ENCODE peak calls at places on chromosomes 12 and 14, in eight cellular contexts. L is A549, A is dorsolateral prefrontal cortex, B is heart right ventricle, V is left lung, T is sigmoid colon, Y is tibial nerve, W is colonic mucosa. G is an unnamed sample.

GRCh38 chr14:77279719-77280118 is 8.7 kb upstream of the NGB start:
- DNase-seq in V (peak), A (no peak), T (no peak), W (no peak), B (no peak), Y (no peak), L (no peak), G (no peak)

GRCh38 chr12:68317047-68317667 is 15.0 kb downstream of the MDM1 start:
- DNase-seq in A (no peak), T (no peak), Y (peak), V (no peak), L (peak), B (peak), W (peak), G (no peak)

GRCh38 chr12:4202482-4202881 is 71.1 kb upstream of the CCND2 start:
- DNase-seq in A (no peak), T (no peak), W (no peak), L (no peak), Y (no peak), B (no peak), V (no peak), G (no peak)

GRCh38 chr14:90301580-90302181 is 30.1 kb downstream of the NRDE2 start:
- DNase-seq in B (no peak), V (no peak), L (peak), Y (no peak), T (no peak), W (no peak), A (no peak), G (no peak)

GRCh38 chr12:18951219-18951618 is 178.3 kb upstream of the PLEKHA5 start:
- DNase-seq in A (no peak), W (no peak), Y (no peak), T (no peak), V (no peak), L (no peak), B (no peak), G (no peak)

GRCh38 chr14:61625171-61625570 is 70.1 kb upstream of the HIF1A start:
- DNase-seq in T (no peak), V (no peak), L (peak), B (no peak), Y (no peak), A (no peak), W (no peak), G (no peak)

GRCh38 chr12:4438834-4439596 is 6.6 kb downstream of the FGF6 start:
- DNase-seq in W (peak), B (no peak), V (no peak), A (no peak), Y (no peak), L (no peak), T (no peak), G (peak)

GRCh38 chr12:53179694-53180269 is 740 bp upstream of the ZNF740 start:
- DNase-seq in V (no peak), T (no peak), W (peak), B (peak), Y (no peak), L (no peak), A (no peak), G (no peak)

GRCh38 chr12:84874125-84874824 is 38.3 kb downstream of the SLC6A15 start:
- DNase-seq in W (no peak), B (no peak), L (peak), A (no peak), T (no peak), Y (peak), V (no peak), G (no peak)

GRCh38 chr12:13049816-13050215 is 5.6 kb downstream of the FAM234B start:
- DNase-seq in L (no peak), B (peak), W (no peak), A (no peak), V (no peak), Y (no peak), T (no peak), G (no peak)

GRCh38 chr12:128983371-128983770 is 130.1 kb downstream of the GLT1D1 start:
- DNase-seq in L (no peak), Y (no peak), W (no peak), V (no peak), A (no peak), B (no peak), T (no peak), G (no peak)

GRCh38 chr12:119071638-119072231 is 90.4 kb downstream of the SRRM4 start:
- DNase-seq in A (no peak), L (no peak), W (no peak), V (no peak), B (no peak), Y (no peak), T (no peak), G (no peak)

GRCh38 chr12:120625557-120626419 is 14.6 kb upstream of the CABP1 start:
- DNase-seq in A (no peak), V (peak), B (no peak), L (peak), W (peak), T (no peak), Y (no peak), G (no peak)

GRCh38 chr12:57766464-57767311 is at the start of gene CYP27B1:
- DNase-seq in V (no peak), Y (no peak), A (no peak), B (no peak), L (peak), T (no peak), W (no peak), G (no peak)

GRCh38 chr14:64191756-64192155 is 102.4 kb downstream of the ESR2 start:
- DNase-seq in B (no peak), Y (no peak), A (no peak), V (no peak), W (no peak), T (no peak), L (peak), G (no peak)

GRCh38 chr14:75223664-75224154 is 47.3 kb upstream of the TMED10 start:
- DNase-seq in A (no peak), Y (no peak), L (no peak), V (no peak), B (peak), T (peak), W (peak), G (no peak)

GRCh38 chr12:115444336-115444735 is 760.4 kb upstream of the TBX3 start:
- DNase-seq in W (no peak), V (no peak), L (no peak), B (no peak), Y (no peak), T (no peak), A (no peak), G (no peak)

GRCh38 chr12:79691299-79692248 is 810 bp upstream of the PAWR start:
- DNase-seq in A (no peak), T (no peak), B (peak), V (no peak), L (peak), W (peak), Y (peak), G (peak)

GRCh38 chr12:77339610-77340009 is 274.2 kb upstream of the E2F7 start:
- DNase-seq in W (no peak), T (no peak), L (no peak), A (peak), Y (no peak), B (no peak), V (no peak), G (no peak)

GRCh38 chr12:42283739-42284138 is 42.2 kb downstream of the ZCRB1 start:
- DNase-seq in A (no peak), Y (no peak), V (no peak), L (no peak), T (no peak), W (no peak), B (no peak), G (no peak)

GRCh38 chr12:15558915-15559528 is 230.2 kb downstream of the EPS8 start:
- DNase-seq in L (no peak), W (no peak), B (no peak), V (no peak), Y (no peak), A (no peak), T (no peak), G (no peak)

GRCh38 chr12:28710882-28711281 is 438.2 kb upstream of the FAR2 start:
- DNase-seq in L (no peak), B (no peak), A (no peak), V (no peak), Y (no peak), W (no peak), T (no peak), G (no peak)

GRCh38 chr12:92139634-92140555 is 5.8 kb downstream of the BTG1 start:
- DNase-seq in V (no peak), W (no peak), L (no peak), Y (no peak), T (no peak), B (no peak), A (no peak), G (no peak)

GRCh38 chr14:81801921-81802320 is 268.3 kb upstream of the SEL1L start:
- DNase-seq in W (no peak), B (no peak), V (no peak), A (peak), L (no peak), T (no peak), Y (no peak), G (no peak)
- H3K4me3 ChIP-seq in W (no peak), B (no peak), V (no peak), A (no peak), L (no peak), T (no peak), Y (no peak), G (no peak)

GRCh38 chr14:105257464-105257863 is 9.1 kb downstream of the BTBD6 start:
- DNase-seq in Y (no peak), L (no peak), A (no peak), W (peak), B (no peak), T (no peak), V (no peak), G (no peak)

GRCh38 chr14:105252552-105253328 is 4.4 kb downstream of the BTBD6 start:
- DNase-seq in V (peak), W (no peak), L (no peak), B (no peak), T (no peak), A (no peak), Y (no peak), G (no peak)

GRCh38 chr14:105253329-105253682 is 5.0 kb downstream of the BTBD6 start:
- DNase-seq in B (no peak), L (no peak), Y (no peak), V (peak), A (no peak), W (no peak), T (no peak), G (no peak)

GRCh38 chr14:105256292-105256960 is 8.1 kb downstream of the BTBD6 start:
- DNase-seq in T (no peak), Y (no peak), B (no peak), V (no peak), A (no peak), W (no peak), L (no peak), G (no peak)

DNA sequence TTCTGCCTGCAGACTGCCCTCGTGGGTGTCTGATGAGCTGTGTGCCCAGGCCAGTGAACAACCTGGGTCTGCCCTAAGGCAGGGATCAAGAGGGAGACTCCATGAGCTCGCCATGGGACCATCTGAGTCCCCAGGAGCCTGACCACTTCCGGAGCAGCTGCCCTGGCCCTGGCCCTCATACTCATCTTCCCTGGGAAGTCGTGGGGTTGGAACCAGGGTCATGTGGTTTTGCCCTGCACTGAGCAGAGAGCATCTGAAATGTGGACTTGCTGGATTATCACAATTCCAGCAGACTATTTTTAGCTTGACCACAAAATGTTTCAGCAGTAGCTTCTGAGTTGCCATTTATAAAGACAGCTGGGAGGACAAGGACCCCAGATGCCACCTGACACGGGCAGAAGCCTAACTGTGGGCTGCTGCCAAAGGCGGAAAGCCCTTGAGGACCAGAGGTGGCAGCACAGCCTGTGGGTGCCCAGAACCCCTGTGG is 6.7 kb downstream of the BTBD6 start:
- DNase-seq in L (no peak), Y (no peak), T (no peak), B (no peak), A (no peak), V (peak), W (no peak), G (no peak)
- H3K27ac ChIP-seq in L (no peak), Y (no peak), T (no peak), B (no peak), A (no peak), V (no peak), W (no peak), G (no peak)

DNA sequence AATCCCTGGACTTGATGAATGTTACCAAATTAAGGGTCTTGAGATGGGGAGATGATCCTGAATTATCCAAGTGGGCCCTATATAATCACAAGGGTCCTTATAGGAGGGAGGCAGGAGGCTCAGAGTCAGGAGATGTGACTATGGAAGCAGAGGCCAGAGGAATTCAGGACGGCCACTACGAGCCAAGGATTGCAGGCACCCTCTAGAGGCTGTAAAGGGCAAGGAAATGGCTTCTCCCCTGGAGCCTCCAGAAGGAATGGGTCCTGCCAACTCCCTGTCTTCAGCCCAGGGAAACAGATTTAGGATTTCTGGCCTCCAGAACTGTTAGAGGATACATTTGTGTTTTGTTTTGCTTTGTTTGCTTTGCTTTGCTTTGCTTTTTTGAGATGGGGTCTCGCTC is 8.8 kb downstream of the BDKRB1 start:
- DNase-seq in Y (no peak), B (no peak), A (no peak), V (no peak), W (no peak), L (peak), T (peak), G (no peak)
- TF ChIP-seq CTCF in Y (no peak), B (no peak), A (peak), V (peak), W (peak), L (peak), T (no peak), G (no peak)

GRCh38 chr12:104737113-104737512 is 221.0 kb downstream of the SLC41A2 start:
- DNase-seq in L (no peak), T (no peak), W (no peak), V (no peak), B (no peak), A (no peak), Y (no peak), G (no peak)
- H3K4me3 ChIP-seq in L (no peak), T (no peak), W (no peak), V (no peak), B (no peak), A (no peak), Y (no peak), G (no peak)

DNA sequence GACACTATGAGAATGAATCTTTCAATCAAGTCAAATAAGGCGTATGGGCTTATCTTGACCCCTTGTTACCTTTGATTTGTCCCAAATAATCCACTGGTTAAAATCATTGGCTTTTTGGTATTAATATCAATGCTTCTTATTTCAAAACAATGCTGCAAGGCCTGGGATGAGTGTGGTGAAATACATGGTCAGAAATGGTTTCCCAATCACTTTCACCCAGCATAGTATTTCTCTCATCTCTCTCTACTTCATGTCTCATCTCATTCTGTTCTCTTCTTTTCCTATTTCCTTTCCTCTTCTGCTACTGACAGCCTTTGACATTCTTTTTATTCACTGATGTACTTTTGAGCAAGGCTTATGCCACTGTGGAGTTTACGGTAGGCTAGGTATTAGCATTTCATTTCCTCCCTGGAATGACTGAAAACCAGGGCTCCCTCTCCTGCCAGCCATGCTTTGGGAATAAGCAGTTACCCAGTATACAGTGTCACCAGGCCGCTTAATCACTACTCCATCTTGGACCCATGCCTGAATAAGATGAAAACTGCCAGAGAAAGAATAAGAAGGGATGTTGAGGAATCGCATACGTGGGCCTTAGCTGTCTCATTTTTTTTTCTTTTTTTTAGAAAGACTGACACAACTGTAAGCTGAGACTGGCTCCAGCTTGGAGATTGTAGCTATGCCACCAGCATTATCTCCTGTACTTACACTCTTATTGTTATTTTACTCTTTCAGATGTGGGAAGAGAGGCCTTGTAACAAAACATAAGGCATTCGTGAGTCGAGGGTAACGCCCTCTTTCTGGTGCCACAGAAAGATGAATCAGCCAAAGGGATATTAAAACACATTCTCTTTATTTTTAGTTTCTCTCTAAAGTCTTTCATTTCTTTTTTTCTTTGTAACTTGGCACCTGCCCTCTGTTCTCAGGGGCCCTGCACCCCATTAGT is 53.5 kb downstream of the IGF1 start:
- DNase-seq in T (no peak), A (no peak), Y (no peak), L (no peak), B (no peak), V (no peak), W (no peak), G (no peak)
- H3K27ac ChIP-seq in T (peak), A (peak), Y (peak), L (no peak), B (no peak), V (no peak), W (no peak), G (peak)